ENCODE peak calls at places on chromosomes 6 and 20, in seven cellular contexts. One of them, this sample, is unnamed.

GRCh38 chr20:50309280-50309763 is 118.7 kb downstream of the CEBPB start:
- DNase-seq in GM12878: no peak
- DNase-seq in K562: no peak
- DNase-seq in keratinocyte: no peak
- DNase-seq in PC-3: no peak
- DNase-seq in HCT116: no peak
- DNase-seq in DND-41: no peak
- DNase-seq in this sample: peak

GRCh38 chr6:30533460-30534294 is 22.6 kb downstream of the GNL1 start:
- DNase-seq in GM12878: no peak
- DNase-seq in K562: no peak
- DNase-seq in keratinocyte: no peak
- DNase-seq in PC-3: no peak
- DNase-seq in HCT116: no peak
- DNase-seq in DND-41: no peak
- DNase-seq in this sample: no peak

GRCh38 chr20:19993937-19994667 is 23.1 kb upstream of the NAA20 start:
- DNase-seq in GM12878: no peak
- DNase-seq in K562: no peak
- DNase-seq in keratinocyte: peak
- DNase-seq in PC-3: peak
- DNase-seq in HCT116: peak
- DNase-seq in DND-41: no peak
- DNase-seq in this sample: peak

GRCh38 chr6:53335224-53335994 is 13.3 kb downstream of the ELOVL5 start:
- DNase-seq in GM12878: peak
- DNase-seq in K562: no peak
- DNase-seq in keratinocyte: no peak
- DNase-seq in PC-3: no peak
- DNase-seq in HCT116: no peak
- DNase-seq in DND-41: peak
- DNase-seq in this sample: no peak

GRCh38 chr20:41174782-41175181 is 37.4 kb downstream of the PLCG1 start:
- DNase-seq in GM12878: no peak
- DNase-seq in K562: no peak
- DNase-seq in keratinocyte: no peak
- DNase-seq in PC-3: no peak
- DNase-seq in HCT116: no peak
- DNase-seq in DND-41: no peak
- DNase-seq in this sample: peak

GRCh38 chr6:168279403-168279935 is 40.1 kb downstream of the DACT2 start:
- DNase-seq in GM12878: no peak
- DNase-seq in K562: no peak
- DNase-seq in keratinocyte: no peak
- DNase-seq in PC-3: no peak
- DNase-seq in HCT116: no peak
- DNase-seq in DND-41: no peak
- DNase-seq in this sample: no peak

GRCh38 chr6:93784794-93785757 is 365.7 kb upstream of the EPHA7 start:
- DNase-seq in GM12878: no peak
- DNase-seq in K562: no peak
- DNase-seq in keratinocyte: no peak
- DNase-seq in PC-3: peak
- DNase-seq in HCT116: no peak
- DNase-seq in DND-41: no peak
- DNase-seq in this sample: peak

GRCh38 chr6:52994789-52995078 is 350 bp downstream of the GSTA4 start:
- DNase-seq in GM12878: no peak
- DNase-seq in K562: peak
- DNase-seq in keratinocyte: no peak
- DNase-seq in PC-3: no peak
- DNase-seq in HCT116: no peak
- DNase-seq in DND-41: peak
- DNase-seq in this sample: peak

GRCh38 chr20:43631598-43631997 is 35.3 kb upstream of the MYBL2 start:
- DNase-seq in GM12878: no peak
- DNase-seq in K562: no peak
- DNase-seq in keratinocyte: no peak
- DNase-seq in PC-3: no peak
- DNase-seq in HCT116: no peak
- DNase-seq in DND-41: no peak
- DNase-seq in this sample: no peak

GRCh38 chr20:24718696-24719095 is 230.4 kb upstream of the CST7 start:
- DNase-seq in GM12878: no peak
- DNase-seq in K562: no peak
- DNase-seq in keratinocyte: no peak
- DNase-seq in PC-3: peak
- DNase-seq in HCT116: no peak
- DNase-seq in DND-41: peak
- DNase-seq in this sample: no peak

DNA sequence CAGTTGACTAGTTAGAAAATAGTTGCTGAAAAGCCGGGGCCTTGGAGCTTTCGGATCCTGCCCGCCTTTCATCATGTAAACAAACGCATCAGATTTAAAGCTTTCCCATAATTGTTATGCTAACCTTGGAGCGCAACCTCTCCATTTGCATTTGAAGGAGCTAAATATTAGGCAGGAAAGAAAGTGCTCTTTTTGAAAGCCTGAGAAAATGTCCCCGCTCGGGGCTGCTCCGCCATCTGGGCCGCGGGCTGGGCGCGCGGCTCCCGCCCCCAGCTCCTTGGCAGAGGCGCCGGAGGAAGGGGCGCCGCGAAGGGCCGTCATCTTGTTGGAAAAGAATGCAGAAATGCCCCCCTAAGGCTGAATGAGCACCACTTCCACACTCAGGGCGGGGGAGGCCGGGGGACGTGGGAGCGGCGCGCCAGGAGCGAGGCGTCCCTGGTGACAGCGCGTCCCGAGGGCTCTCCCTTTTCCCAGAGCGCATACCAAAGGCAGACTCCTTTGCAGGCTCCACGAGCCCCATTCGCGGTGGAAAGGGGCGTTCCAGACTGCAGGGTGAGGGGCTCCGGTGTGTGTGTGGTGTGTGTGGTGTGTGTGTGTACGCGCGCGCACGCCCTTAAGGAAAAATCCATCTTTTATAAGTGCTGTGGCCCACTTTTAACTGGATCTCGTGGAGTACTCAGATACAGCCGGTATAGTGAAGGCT is 145.6 kb upstream of the ID4 start:
- DNase-seq in GM12878: no peak
- DNase-seq in K562: no peak
- DNase-seq in keratinocyte: no peak
- DNase-seq in PC-3: no peak
- DNase-seq in HCT116: no peak
- DNase-seq in DND-41: no peak
- DNase-seq in this sample: peak
- TF ChIP-seq EZH2 in GM12878: no peak
- TF ChIP-seq EZH2 in K562: no peak
- TF ChIP-seq EZH2 in keratinocyte: peak
- TF ChIP-seq EZH2 in PC-3: no peak
- TF ChIP-seq EZH2 in HCT116: no peak
- TF ChIP-seq EZH2 in DND-41: no peak
- TF ChIP-seq EZH2 in this sample: peak

GRCh38 chr6:142842423-142843261 is 102.3 kb downstream of the HIVEP2 start:
- DNase-seq in GM12878: peak
- DNase-seq in K562: no peak
- DNase-seq in keratinocyte: no peak
- DNase-seq in PC-3: peak
- DNase-seq in HCT116: no peak
- DNase-seq in DND-41: peak
- DNase-seq in this sample: peak
- H2AFZ ChIP-seq in GM12878: no peak
- H2AFZ ChIP-seq in K562: no peak
- H2AFZ ChIP-seq in keratinocyte: no peak
- H2AFZ ChIP-seq in PC-3: no peak
- H2AFZ ChIP-seq in HCT116: no peak
- H2AFZ ChIP-seq in DND-41: peak
- H2AFZ ChIP-seq in this sample: no peak

GRCh38 chr6:26184492-26184891 is 97.3 kb downstream of the HFE start:
- DNase-seq in GM12878: no peak
- DNase-seq in K562: no peak
- DNase-seq in keratinocyte: no peak
- DNase-seq in PC-3: no peak
- DNase-seq in HCT116: no peak
- DNase-seq in DND-41: no peak
- DNase-seq in this sample: no peak
- H3K9ac ChIP-seq in GM12878: peak
- H3K9ac ChIP-seq in K562: no peak
- H3K9ac ChIP-seq in keratinocyte: no peak
- H3K9ac ChIP-seq in PC-3: no peak
- H3K9ac ChIP-seq in HCT116: no peak
- H3K9ac ChIP-seq in DND-41: no peak
- H3K9ac ChIP-seq in this sample: no peak

GRCh38 chr6:90450268-90450953 is 136.5 kb downstream of the MAP3K7 start:
- DNase-seq in GM12878: no peak
- DNase-seq in K562: no peak
- DNase-seq in keratinocyte: no peak
- DNase-seq in PC-3: no peak
- DNase-seq in HCT116: no peak
- DNase-seq in DND-41: no peak
- DNase-seq in this sample: no peak
- TF ChIP-seq EZH2 in GM12878: no peak
- TF ChIP-seq EZH2 in K562: no peak
- TF ChIP-seq EZH2 in keratinocyte: no peak
- TF ChIP-seq EZH2 in PC-3: no peak
- TF ChIP-seq EZH2 in HCT116: no peak
- TF ChIP-seq EZH2 in DND-41: no peak
- TF ChIP-seq EZH2 in this sample: no peak

GRCh38 chr6:106039836-106040592 is 46.1 kb upstream of the PRDM1 start:
- DNase-seq in GM12878: no peak
- DNase-seq in K562: no peak
- DNase-seq in keratinocyte: no peak
- DNase-seq in PC-3: no peak
- DNase-seq in HCT116: no peak
- DNase-seq in DND-41: no peak
- DNase-seq in this sample: no peak
- H2AFZ ChIP-seq in GM12878: no peak
- H2AFZ ChIP-seq in K562: no peak
- H2AFZ ChIP-seq in keratinocyte: no peak
- H2AFZ ChIP-seq in PC-3: no peak
- H2AFZ ChIP-seq in HCT116: no peak
- H2AFZ ChIP-seq in DND-41: no peak
- H2AFZ ChIP-seq in this sample: no peak

GRCh38 chr6:106702046-106702445 is 72.7 kb downstream of the QRSL1 start:
- DNase-seq in GM12878: no peak
- DNase-seq in K562: no peak
- DNase-seq in keratinocyte: no peak
- DNase-seq in PC-3: no peak
- DNase-seq in HCT116: no peak
- DNase-seq in DND-41: no peak
- DNase-seq in this sample: no peak
- H3K9ac ChIP-seq in GM12878: peak
- H3K9ac ChIP-seq in K562: no peak
- H3K9ac ChIP-seq in keratinocyte: no peak
- H3K9ac ChIP-seq in PC-3: no peak
- H3K9ac ChIP-seq in HCT116: no peak
- H3K9ac ChIP-seq in DND-41: peak
- H3K9ac ChIP-seq in this sample: no peak

GRCh38 chr6:154230390-154230789 is 126.2 kb downstream of the IPCEF1 start:
- DNase-seq in GM12878: no peak
- DNase-seq in K562: no peak
- DNase-seq in keratinocyte: no peak
- DNase-seq in PC-3: no peak
- DNase-seq in HCT116: no peak
- DNase-seq in DND-41: no peak
- DNase-seq in this sample: no peak
- TF ChIP-seq EZH2 in GM12878: no peak
- TF ChIP-seq EZH2 in K562: no peak
- TF ChIP-seq EZH2 in keratinocyte: no peak
- TF ChIP-seq EZH2 in PC-3: no peak
- TF ChIP-seq EZH2 in HCT116: no peak
- TF ChIP-seq EZH2 in DND-41: no peak
- TF ChIP-seq EZH2 in this sample: no peak

This sample was measured in fibroblast of lung.